ENCODE peak calls at places on chromosome 17, in five cellular contexts. One of them, this sample, is unnamed.
A peak's percentile ranks its signal among the peaks of the same experiment; 100 is the strongest.

GRCh38 chr17:57461082-57461481 is 204.8 kb downstream of the MSI2 start:
- DNase-seq in hippocampal formation: no peak
- DNase-seq in neural progenitor cell: no peak
- DNase-seq in brain microvascular endothelial cell: no peak
- DNase-seq in Caco-2: no peak
- DNase-seq in this sample: no peak

GRCh38 chr17:27457731-27458523 is 1.7 kb downstream of the KSR1 start:
- DNase-seq in neural progenitor cell: peak; percentile 70
- DNase-seq in hippocampal formation: peak; percentile 12
- DNase-seq in Caco-2: peak; percentile 36
- DNase-seq in brain microvascular endothelial cell: no peak
- DNase-seq in this sample: no peak

GRCh38 chr17:19361326-19361725 is 1.2 kb downstream of the B9D1 start:
- DNase-seq in Caco-2: no peak
- DNase-seq in neural progenitor cell: no peak
- DNase-seq in hippocampal formation: no peak
- DNase-seq in brain microvascular endothelial cell: no peak
- DNase-seq in this sample: no peak

GRCh38 chr17:82836823-82837357 is 2.9 kb downstream of the ZNF750 start:
- DNase-seq in Caco-2: no peak
- DNase-seq in hippocampal formation: no peak
- DNase-seq in neural progenitor cell: peak; percentile 37
- DNase-seq in brain microvascular endothelial cell: no peak
- DNase-seq in this sample: no peak

GRCh38 chr17:82449883-82450356 is 632 bp downstream of the CYBC1 start:
- DNase-seq in Caco-2: no peak
- DNase-seq in brain microvascular endothelial cell: no peak
- DNase-seq in hippocampal formation: no peak
- DNase-seq in neural progenitor cell: no peak
- DNase-seq in this sample: no peak

GRCh38 chr17:72445055-72445991 is 324.5 kb downstream of the SOX9 start:
- DNase-seq in hippocampal formation: peak; percentile 14
- DNase-seq in Caco-2: peak; percentile 74
- DNase-seq in neural progenitor cell: no peak
- DNase-seq in brain microvascular endothelial cell: no peak
- DNase-seq in this sample: no peak

GRCh38 chr17:81365148-81365600 is 30.1 kb upstream of the BAHCC1 start:
- DNase-seq in hippocampal formation: no peak
- DNase-seq in brain microvascular endothelial cell: peak; percentile 81
- DNase-seq in neural progenitor cell: peak; percentile 85
- DNase-seq in Caco-2: no peak
- DNase-seq in this sample: no peak

GRCh38 chr17:17570207-17570797 is 21.2 kb downstream of the PEMT start:
- DNase-seq in brain microvascular endothelial cell: no peak
- DNase-seq in hippocampal formation: no peak
- DNase-seq in neural progenitor cell: peak; percentile 72
- DNase-seq in Caco-2: peak; percentile 81
- DNase-seq in this sample: no peak

GRCh38 chr17:68290268-68290954 is 516 bp downstream of the SLC16A6 start:
- DNase-seq in hippocampal formation: no peak
- DNase-seq in Caco-2: peak; percentile 19
- DNase-seq in brain microvascular endothelial cell: no peak
- DNase-seq in neural progenitor cell: peak; percentile 58
- DNase-seq in this sample: no peak

GRCh38 chr17:8353736-8354135 is 14.1 kb downstream of the ODF4 start:
- DNase-seq in Caco-2: no peak
- DNase-seq in hippocampal formation: no peak
- DNase-seq in brain microvascular endothelial cell: no peak
- DNase-seq in neural progenitor cell: no peak
- DNase-seq in this sample: no peak

This sample was measured in kidney glomerular epithelial cell.